ENCODE peak calls at places on chromosomes 1 and 21, in five cellular contexts. W is HepG2, Y is H1, A is GM12878, H is K562. C is an unnamed sample.

GRCh38 chr1:234553241-234554156 is 56.5 kb downstream of the IRF2BP2 start:
- DNase-seq in H (peak), A (no peak), Y (no peak), W (no peak), C (no peak)

GRCh38 chr1:22291926-22292788 is 149.3 kb upstream of the WNT4 start:
- DNase-seq in H (no peak), Y (peak), W (no peak), A (no peak), C (no peak)

GRCh38 chr1:52098139-52098871 is 42.2 kb downstream of the BTF3L4 start:
- DNase-seq in Y (peak), A (no peak), W (peak), H (no peak), C (peak)

GRCh38 chr1:32684167-32684811 is 18.3 kb downstream of the SYNC start:
- DNase-seq in A (no peak), H (no peak), Y (no peak), W (no peak), C (no peak)

GRCh38 chr1:66943361-66943969 is 18.7 kb downstream of the MIER1 start:
- DNase-seq in H (no peak), Y (no peak), A (no peak), W (no peak), C (no peak)

GRCh38 chr21:46031484-46031883 is 49.9 kb downstream of the COL6A1 start:
- DNase-seq in W (no peak), H (no peak), Y (no peak), A (no peak), C (no peak)

GRCh38 chr1:5947978-5948680 is 44.1 kb downstream of the NPHP4 start:
- DNase-seq in W (no peak), Y (peak), A (no peak), H (no peak), C (no peak)

GRCh38 chr1:78607334-78607927 is 12.8 kb upstream of the IFI44L start:
- DNase-seq in Y (no peak), H (no peak), W (no peak), A (no peak), C (peak)

GRCh38 chr1:115783311-115783710 is 14.8 kb upstream of the CASQ2 start:
- DNase-seq in W (no peak), H (no peak), A (no peak), Y (no peak), C (no peak)

GRCh38 chr1:115781830-115782229 is 13.3 kb upstream of the CASQ2 start:
- DNase-seq in W (no peak), H (no peak), A (no peak), Y (no peak), C (no peak)

GRCh38 chr1:115782571-115783281 is 14.2 kb upstream of the CASQ2 start:
- DNase-seq in H (no peak), W (no peak), A (no peak), Y (no peak), C (peak)

DNA sequence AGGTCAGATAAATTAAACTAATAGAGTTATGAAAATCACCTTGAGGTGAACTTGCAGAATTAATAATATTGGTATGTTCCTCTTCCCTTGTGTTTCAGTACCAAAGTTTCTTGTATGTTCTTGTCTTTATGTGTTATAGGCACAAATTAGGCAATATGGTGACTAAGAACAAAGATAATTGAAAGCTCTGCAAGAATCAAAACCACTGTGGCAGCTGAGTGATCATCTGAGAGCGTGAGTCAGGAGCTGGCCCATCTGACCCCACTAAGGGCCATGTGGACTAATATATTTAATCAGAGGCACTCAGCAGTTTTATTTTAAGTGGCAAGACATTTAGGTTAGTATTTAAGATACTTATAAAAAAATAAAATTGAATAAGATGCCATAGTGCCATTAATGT is 12.8 kb upstream of the CASQ2 start:
- DNase-seq in A (no peak), Y (no peak), W (no peak), H (no peak), C (no peak)
- H3K27ac ChIP-seq in A (no peak), Y (no peak), W (no peak), H (no peak), C (no peak)

GRCh38 chr1:147760481-147761260 is at the start of gene GJA5:
- DNase-seq in H (no peak), Y (no peak), W (no peak), A (no peak), C (no peak)

GRCh38 chr1:147762233-147763024 is 2.0 kb upstream of the GJA5 start:
- DNase-seq in W (no peak), A (peak), Y (no peak), H (no peak), C (no peak)

GRCh38 chr1:147757015-147757990 is 3.1 kb downstream of the GJA5 start:
- DNase-seq in W (no peak), H (no peak), A (no peak), Y (no peak), C (no peak)

GRCh38 chr1:147756336-147756735 is 4.1 kb downstream of the GJA5 start:
- DNase-seq in W (no peak), Y (no peak), A (no peak), H (no peak), C (no peak)

GRCh38 chr1:147758379-147759100 is 1.9 kb downstream of the GJA5 start:
- DNase-seq in Y (no peak), W (peak), A (no peak), H (no peak), C (no peak)
- H3K4me2 ChIP-seq in Y (no peak), W (peak), A (no peak), H (no peak), C (no peak)

GRCh38 chr1:109412551-109412950 is 13.7 kb downstream of the PSMA5 start:
- DNase-seq in Y (no peak), A (no peak), W (no peak), H (no peak), C (no peak)
- TF ChIP-seq CREB1 in Y (no peak), A (no peak), W (no peak), H (no peak), C (no peak)

GRCh38 chr1:167625040-167625823 is 4.8 kb upstream of the RCSD1 start:
- DNase-seq in H (no peak), A (no peak), W (no peak), Y (no peak), C (no peak)
- H3K27ac ChIP-seq in H (no peak), A (no peak), W (no peak), Y (no peak), C (no peak)

GRCh38 chr21:28459193-28459592 is 533.5 kb downstream of the LTN1 start:
- DNase-seq in Y (no peak), A (no peak), H (no peak), W (no peak), C (no peak)

DNA sequence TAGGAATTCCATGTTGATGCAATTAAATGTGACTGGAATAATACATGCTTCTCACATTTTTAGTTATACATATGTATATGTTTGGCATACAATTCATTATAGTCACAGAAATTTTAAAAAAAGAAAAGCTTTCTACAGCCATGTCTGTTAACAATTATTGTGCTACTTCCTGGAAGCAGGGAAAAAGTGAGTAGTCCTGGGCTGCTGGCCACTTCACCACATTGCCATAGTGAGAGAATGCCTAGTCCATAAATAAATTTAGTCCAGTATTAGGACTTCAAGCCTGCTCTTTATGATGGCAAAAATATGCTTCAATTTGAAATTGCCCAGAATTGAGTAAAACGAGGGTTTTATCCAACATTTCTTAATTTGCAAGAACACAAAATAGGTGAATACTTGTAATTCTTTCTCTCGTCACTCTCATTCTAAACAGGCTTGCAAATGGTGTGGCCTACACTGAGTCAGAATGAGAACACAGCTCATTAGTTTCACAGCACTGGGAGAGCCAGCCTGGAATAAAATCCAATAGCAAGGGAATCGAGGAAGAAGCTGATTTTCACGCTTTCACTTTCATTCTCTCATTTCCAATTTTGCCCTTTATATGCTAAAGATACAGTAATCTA is 537.6 kb downstream of the LTN1 start:
- DNase-seq in A (no peak), Y (no peak), H (no peak), W (no peak), C (no peak)
- H3K4me2 ChIP-seq in A (no peak), Y (no peak), H (no peak), W (no peak), C (no peak)

GRCh38 chr1:165306543-165307434 is 49.7 kb downstream of the LMX1A start:
- DNase-seq in W (no peak), A (no peak), Y (no peak), H (no peak), C (peak)
- TF ChIP-seq CREB1 in W (no peak), A (no peak), Y (no peak), H (no peak), C (no peak)

DNA sequence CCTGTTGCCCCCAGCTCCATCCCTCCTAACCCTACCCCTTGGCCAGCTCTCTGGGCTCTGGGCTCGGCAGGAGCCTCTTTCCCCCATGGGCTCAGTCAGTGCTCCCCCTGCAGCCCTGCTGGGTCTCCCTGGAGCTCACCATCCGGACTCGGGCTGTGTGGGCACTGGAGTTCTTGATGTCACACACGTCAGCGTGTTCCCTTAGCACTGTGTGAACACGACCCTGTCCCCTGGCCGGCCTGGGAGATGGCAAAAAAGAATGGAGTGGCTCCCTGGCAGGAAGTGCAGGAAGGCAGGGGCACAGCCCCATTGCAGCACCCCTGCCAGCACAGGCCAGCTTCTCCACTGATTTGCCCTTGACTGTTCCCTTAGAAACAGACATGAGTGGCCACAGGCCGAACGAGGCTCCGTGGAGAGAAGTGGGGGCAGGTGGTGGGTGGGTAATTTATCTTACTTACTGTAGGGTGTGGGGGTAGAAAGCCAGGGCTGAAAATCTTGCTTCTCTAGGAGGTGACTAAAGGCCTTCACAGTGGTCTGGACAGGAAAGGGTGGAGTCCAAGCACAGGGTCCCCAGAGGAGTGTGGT is 381.8 kb upstream of the VAMP3 start:
- DNase-seq in H (no peak), A (no peak), Y (peak), W (no peak), C (no peak)
- H3K27ac ChIP-seq in H (no peak), A (no peak), Y (no peak), W (no peak), C (no peak)

DNA sequence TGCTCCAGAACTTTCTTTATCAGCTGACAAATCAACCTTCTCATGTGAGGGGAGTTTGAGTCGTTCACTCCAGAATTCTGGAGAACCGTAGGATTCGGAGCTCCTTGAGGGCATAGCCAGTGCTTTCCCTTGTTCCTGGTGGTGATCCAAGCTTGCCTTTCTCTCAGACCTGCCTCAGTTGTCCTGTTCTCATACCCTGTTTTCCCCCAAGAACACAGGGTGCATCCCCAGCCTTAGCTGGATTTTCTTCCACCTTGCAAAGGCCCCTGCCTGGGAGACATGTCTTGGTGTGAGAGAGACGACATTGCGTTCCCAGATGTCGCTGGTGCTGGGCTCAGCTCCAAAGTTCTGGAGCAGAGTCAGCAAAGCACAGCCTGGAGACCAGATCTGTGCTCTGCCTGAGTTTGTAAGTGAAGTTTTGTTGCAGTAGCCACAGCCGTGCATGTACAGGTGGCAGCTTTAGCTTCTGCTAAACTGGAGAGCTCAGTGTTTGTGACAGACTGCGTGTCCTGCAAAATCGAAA is 40.0 kb downstream of the ABCG1 start:
- DNase-seq in Y (no peak), A (no peak), W (no peak), H (no peak), C (no peak)
- H3K4me2 ChIP-seq in Y (no peak), A (no peak), W (no peak), H (no peak), C (no peak)